ENCODE peak calls at places on chromosomes 5 and 9, in four cellular contexts. J is stimulated activated CD8-positive, alpha-beta memory T cell treated with anti-CD3 and anti-CD28 coated beads, Interleukin-2, amount 100 ng/mL, for 1 hour; Q is anterior cingulate cortex; A is fibroblast of the conjunctiva. E is an unnamed sample.
A peak's percentile ranks its signal among the peaks of the same experiment; 100 is the strongest.

GRCh38 chr5:168870914-168871313 is 291.7 kb upstream of the PANK3 start:
- DNase-seq in J (no peak), Q (no peak), A (no peak), E (no peak)

GRCh38 chr5:57494104-57495098 is 11.8 kb upstream of the ACTBL2 start:
- DNase-seq in J (peak; percentile 2), Q (no peak), A (peak; percentile 85), E (no peak)

GRCh38 chr5:169701910-169702451 is 64.9 kb downstream of the DOCK2 start:
- DNase-seq in J (no peak), Q (no peak), A (peak; percentile 43), E (no peak)

GRCh38 chr9:98999152-98999525 is 55.4 kb downstream of the COL15A1 start:
- DNase-seq in J (no peak), Q (no peak), A (no peak), E (peak; percentile 37)

GRCh38 chr5:83718195-83718825 is 2.3 kb downstream of the HAPLN1 start:
- DNase-seq in J (no peak), Q (no peak), A (peak; percentile 62), E (peak; percentile 59)

GRCh38 chr5:39024005-39024404 is 50.2 kb downstream of the RICTOR start:
- DNase-seq in J (no peak), Q (no peak), A (no peak), E (no peak)

GRCh38 chr5:116280149-116280803 is 195.5 kb downstream of the COMMD10 start:
- DNase-seq in J (no peak), Q (no peak), A (no peak), E (no peak)

GRCh38 chr9:99345936-99346335 is 123.9 kb downstream of the SEC61B start:
- DNase-seq in J (no peak), Q (no peak), A (no peak), E (no peak)

E was measured in B cell.